ENCODE peak calls at places on chromosomes 13 and 19, in five cellular contexts. F, U, P, S and M are unnamed samples.

GRCh38 chr19:14146789-14147216 is 10.4 kb upstream of the ASF1B start:
- DNase-seq in F (no peak), U (no peak), P (no peak), S (no peak), M (no peak)

GRCh38 chr19:54207908-54208783 is 7.5 kb downstream of the RPS9 start:
- DNase-seq in F (no peak), U (peak; percentile 71), P (no peak), S (peak; percentile 89), M (peak; percentile 47)

GRCh38 chr13:23020246-23020843 is 160.4 kb upstream of the SGCG start:
- DNase-seq in F (peak; percentile 1), U (peak; percentile 41), P (no peak), S (no peak), M (no peak)

GRCh38 chr19:50287331-50287730 is 41.8 kb downstream of the KCNC3 start:
- DNase-seq in F (no peak), U (no peak), P (no peak), S (no peak), M (no peak)

GRCh38 chr13:108226184-108226583 is 8.0 kb downstream of the ABHD13 start:
- DNase-seq in F (no peak), U (no peak), P (no peak), S (no peak), M (no peak)

GRCh38 chr19:54136086-54136863 is 1.3 kb upstream of the CNOT3 start:
- DNase-seq in F (no peak), U (no peak), P (no peak), S (peak; percentile 39), M (no peak)

GRCh38 chr19:18898533-18899408 is 2.8 kb upstream of the CERS1 start:
- DNase-seq in F (no peak), U (no peak), P (no peak), S (peak; percentile 37), M (peak; percentile 66)

GRCh38 chr13:75415720-75416119 is 66.2 kb downstream of the TBC1D4 start:
- DNase-seq in F (no peak), U (no peak), P (no peak), S (no peak), M (no peak)

GRCh38 chr13:100443278-100443997 is 145.2 kb downstream of the GGACT start:
- DNase-seq in F (no peak), U (no peak), P (no peak), S (no peak), M (no peak)

GRCh38 chr19:14113762-14114414 is 3.7 kb downstream of the PRKACA start:
- DNase-seq in F (no peak), U (no peak), P (peak; percentile 62), S (peak; percentile 60), M (peak; percentile 35)

GRCh38 chr19:58538257-58539168 is 5.4 kb upstream of the TRIM28 start:
- DNase-seq in F (no peak), U (peak; percentile 47), P (peak; percentile 60), S (no peak), M (no peak)

GRCh38 chr13:70623260-70623659 is 515.0 kb upstream of the KLHL1 start:
- DNase-seq in F (no peak), U (no peak), P (no peak), S (no peak), M (no peak)

DNA sequence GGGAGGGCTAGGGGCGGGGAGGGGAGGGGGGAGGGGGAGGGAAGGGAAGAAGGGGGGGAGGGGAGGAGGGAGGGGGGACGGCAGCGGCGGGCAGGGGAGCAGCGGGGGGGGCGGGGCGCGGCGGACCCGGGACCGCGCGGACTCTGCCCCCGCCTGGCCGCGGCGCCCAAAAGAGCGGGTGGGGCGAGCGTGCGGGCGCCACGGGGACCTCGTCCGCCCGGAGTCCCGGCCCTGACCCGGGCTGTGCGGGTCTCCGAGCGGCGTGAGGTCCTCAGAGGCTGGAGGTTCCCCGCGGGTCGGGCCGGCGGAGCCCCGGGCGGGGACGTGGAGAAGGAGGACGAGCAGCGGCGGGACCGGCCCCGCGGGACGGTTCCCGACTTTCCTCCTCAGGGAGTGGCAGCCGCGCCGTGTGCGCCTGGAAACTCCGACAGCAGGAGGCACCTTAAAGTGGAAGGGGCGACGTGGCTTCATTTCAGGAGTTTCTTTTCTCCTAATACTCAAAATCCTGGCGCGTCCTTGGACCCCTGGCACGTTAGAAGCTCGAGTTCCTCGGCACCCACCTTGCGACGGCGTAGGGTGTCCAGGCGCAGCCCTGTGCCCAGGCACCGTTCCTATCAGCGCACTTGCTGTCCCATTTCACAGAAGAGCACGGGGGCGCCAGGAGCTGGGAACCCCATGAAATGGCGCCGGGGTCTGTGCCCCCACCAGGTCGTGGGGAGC is 518 bp upstream of the PLPP2 start:
- DNase-seq in F (no peak), U (peak; percentile 48), P (no peak), S (no peak), M (no peak)
- H3K4me3 ChIP-seq in F (peak overlapping the region; percentile 87), U (peak overlapping the region; percentile 34), P (no peak overlapping the region), S (no peak overlapping the region), M (peak overlapping the region; percentile 35)

GRCh38 chr13:106349080-106349841 is 186.2 kb downstream of the EFNB2 start:
- DNase-seq in F (no peak), U (peak; percentile 69), P (no peak), S (no peak), M (no peak)
- H3K4me3 ChIP-seq in F (peak overlapping the region; percentile 30), U (peak overlapping the region; percentile 40), P (no peak overlapping the region), S (peak overlapping the region; percentile 24), M (no peak overlapping the region)

DNA sequence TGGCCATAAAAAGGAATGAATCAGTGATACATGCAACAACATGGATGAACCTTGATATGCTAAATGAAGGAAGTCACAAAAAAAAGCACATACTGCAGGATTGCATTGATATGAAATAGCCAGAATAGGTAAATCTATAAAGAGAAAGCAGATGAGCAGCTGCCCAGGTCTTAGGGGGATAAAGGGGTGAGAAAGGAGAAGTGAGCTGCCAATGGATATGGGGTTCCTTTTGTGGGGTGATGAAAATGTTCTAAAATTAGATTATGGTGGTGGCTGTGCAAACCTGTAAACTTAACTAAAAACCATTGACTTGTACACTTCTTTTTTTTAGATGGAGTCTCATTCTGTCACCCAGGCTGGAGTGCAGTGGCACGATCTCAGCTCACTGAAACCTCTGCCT is 12.1 kb downstream of the HAS1 start:
- DNase-seq in F (no peak), U (no peak), P (no peak), S (no peak), M (no peak)
- H3K4me3 ChIP-seq in F (no peak overlapping the region), U (no peak overlapping the region), P (no peak overlapping the region), S (no peak overlapping the region), M (no peak overlapping the region)

DNA sequence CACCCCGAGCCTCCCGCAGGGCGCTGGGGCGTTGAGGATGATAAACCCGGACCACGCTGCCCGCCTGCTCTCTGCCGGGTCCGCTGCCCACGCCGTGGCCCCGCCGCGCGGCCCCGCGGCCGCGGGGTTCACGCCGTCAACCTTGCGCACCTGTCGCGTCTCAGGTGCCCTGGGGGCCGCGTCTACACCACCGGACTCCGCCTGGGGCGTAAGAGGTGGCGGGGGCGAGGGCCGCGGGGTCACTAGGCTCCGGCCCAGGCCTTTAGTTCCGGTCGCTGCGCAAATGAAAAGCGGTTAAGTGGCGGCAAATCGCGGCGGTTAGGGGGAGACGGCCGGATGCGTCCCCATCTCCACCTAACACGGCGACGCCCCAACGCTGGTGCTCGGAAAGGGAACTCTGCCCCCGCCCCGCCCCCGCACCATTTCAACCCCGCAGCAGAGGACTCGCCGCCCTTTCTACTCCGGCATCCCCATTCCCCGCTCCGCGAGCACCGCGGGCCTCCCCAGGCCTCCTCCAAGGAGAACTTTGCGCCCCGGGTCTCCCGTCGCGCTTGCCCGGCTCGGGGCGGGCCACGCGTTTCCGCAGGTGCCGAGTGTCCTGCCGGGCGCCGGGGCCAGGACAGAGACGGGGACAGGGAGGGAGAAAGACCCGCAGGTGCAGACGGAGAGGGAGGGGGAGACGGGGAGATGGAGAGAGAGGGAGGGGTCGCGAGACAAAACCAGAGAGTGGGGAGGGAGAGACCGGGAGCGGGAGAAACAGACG is 4.3 kb downstream of the ONECUT3 start:
- DNase-seq in F (no peak), U (no peak), P (no peak), S (no peak), M (no peak)
- H3K4me3 ChIP-seq in F (peak overlapping the region; percentile 24), U (no peak overlapping the region), P (no peak overlapping the region), S (no peak overlapping the region), M (no peak overlapping the region)